ENCODE peak calls at places on chromosomes 11 and 22, in six cellular contexts. A is H1, D is SK-N-SH, W is K562, G is GM12892, U is GM12878. Z is an unnamed sample.

GRCh38 chr11:11186249-11186648 is 166.8 kb downstream of the CSNK2A3 start:
- DNase-seq in A (no peak), D (no peak), W (no peak), G (no peak), U (peak), Z (no peak)

GRCh38 chr11:11057472-11057854 is 199.6 kb upstream of the ZBED5 start:
- DNase-seq in A (no peak), D (no peak), W (no peak), G (no peak), U (no peak), Z (no peak)

GRCh38 chr22:30013201-30013600 is 67.1 kb upstream of the HORMAD2 start:
- DNase-seq in A (no peak), D (no peak), W (no peak), G (no peak), U (no peak), Z (no peak)

GRCh38 chr11:93770160-93770559 is 13.9 kb upstream of the MED17 start:
- DNase-seq in A (no peak), D (no peak), W (no peak), G (no peak), U (no peak), Z (no peak)

GRCh38 chr11:96309001-96309642 is 33.9 kb downstream of the MAML2 start:
- DNase-seq in A (no peak), D (no peak), W (no peak), G (no peak), U (no peak), Z (no peak)

GRCh38 chr11:117641008-117641915 is 155.8 kb downstream of the DSCAML1 start:
- DNase-seq in A (no peak), D (no peak), W (no peak), G (no peak), U (no peak), Z (no peak)

GRCh38 chr11:12448131-12448939 is 71.0 kb downstream of the PARVA start:
- DNase-seq in A (no peak), D (no peak), W (no peak), G (no peak), U (no peak), Z (no peak)

GRCh38 chr11:107819361-107820014 is 39.1 kb downstream of the SLC35F2 start:
- DNase-seq in A (no peak), D (no peak), W (no peak), G (no peak), U (no peak), Z (no peak)

GRCh38 chr11:17652556-17652955 is 66.8 kb upstream of the MYOD1 start:
- DNase-seq in A (no peak), D (no peak), W (no peak), G (no peak), U (no peak), Z (no peak)

GRCh38 chr11:122085264-122085663 is 30.8 kb downstream of the BLID start:
- DNase-seq in A (no peak), D (no peak), W (no peak), G (no peak), U (no peak), Z (no peak)

GRCh38 chr11:110505514-110506284 is 76.0 kb downstream of the FDX1 start:
- DNase-seq in A (no peak), D (no peak), W (no peak), G (no peak), U (no peak), Z (no peak)

GRCh38 chr11:35013514-35014191 is 97.2 kb downstream of the PDHX start:
- DNase-seq in A (no peak), D (no peak), W (no peak), G (no peak), U (no peak), Z (no peak)

GRCh38 chr11:19892876-19893275 is 180.2 kb downstream of the NAV2 start:
- DNase-seq in A (no peak), D (no peak), W (no peak), G (no peak), U (no peak), Z (no peak)

GRCh38 chr11:78417175-78417887 is at the start of gene GAB2:
- DNase-seq in A (no peak), D (no peak), W (no peak), G (peak), U (no peak), Z (no peak)

GRCh38 chr11:27718346-27718852 is 18.1 kb upstream of the BDNF start:
- DNase-seq in A (no peak), D (peak), W (no peak), G (no peak), U (no peak), Z (no peak)

GRCh38 chr11:18367431-18367830 is 26.9 kb upstream of the LDHA start:
- DNase-seq in A (no peak), D (no peak), W (no peak), G (no peak), U (no peak), Z (no peak)

GRCh38 chr11:123457187-123457770 is 27.2 kb downstream of the GRAMD1B start:
- DNase-seq in A (no peak), D (no peak), W (no peak), G (no peak), U (no peak), Z (no peak)

GRCh38 chr11:85718991-85719807 is 33.2 kb upstream of the CCDC89 start:
- DNase-seq in A (peak), D (no peak), W (no peak), G (no peak), U (no peak), Z (no peak)

GRCh38 chr22:43305806-43306205 is 37.4 kb downstream of the SCUBE1 start:
- DNase-seq in A (no peak), D (peak), W (no peak), G (no peak), U (no peak), Z (no peak)

GRCh38 chr11:105155679-105156078 is 16.1 kb upstream of the CARD18 start:
- DNase-seq in A (no peak), D (no peak), W (no peak), G (no peak), U (no peak), Z (no peak)

GRCh38 chr22:19849800-19850481 is 4.7 kb downstream of the GNB1L start:
- DNase-seq in A (no peak), D (no peak), W (no peak), G (no peak), U (no peak), Z (no peak)

GRCh38 chr11:127108838-127109237 is 108.3 kb upstream of the KIRREL3 start:
- DNase-seq in A (no peak), D (no peak), W (no peak), G (no peak), U (no peak), Z (no peak)

GRCh38 chr11:127109796-127110195 is 109.2 kb upstream of the KIRREL3 start:
- DNase-seq in A (no peak), D (no peak), W (no peak), G (no peak), U (no peak), Z (no peak)

GRCh38 chr11:127105578-127105977 is 105.0 kb upstream of the KIRREL3 start:
- DNase-seq in A (no peak), D (no peak), W (no peak), G (no peak), U (no peak), Z (no peak)

GRCh38 chr11:127106142-127106541 is 105.6 kb upstream of the KIRREL3 start:
- DNase-seq in A (no peak), D (no peak), W (no peak), G (no peak), U (no peak), Z (no peak)

GRCh38 chr11:127106938-127107337 is 106.4 kb upstream of the KIRREL3 start:
- DNase-seq in A (no peak), D (no peak), W (no peak), G (no peak), U (no peak), Z (no peak)
- TF ChIP-seq TAF1 in A (no peak), D (no peak), W (no peak), G (no peak), U (no peak), Z (no peak)

DNA sequence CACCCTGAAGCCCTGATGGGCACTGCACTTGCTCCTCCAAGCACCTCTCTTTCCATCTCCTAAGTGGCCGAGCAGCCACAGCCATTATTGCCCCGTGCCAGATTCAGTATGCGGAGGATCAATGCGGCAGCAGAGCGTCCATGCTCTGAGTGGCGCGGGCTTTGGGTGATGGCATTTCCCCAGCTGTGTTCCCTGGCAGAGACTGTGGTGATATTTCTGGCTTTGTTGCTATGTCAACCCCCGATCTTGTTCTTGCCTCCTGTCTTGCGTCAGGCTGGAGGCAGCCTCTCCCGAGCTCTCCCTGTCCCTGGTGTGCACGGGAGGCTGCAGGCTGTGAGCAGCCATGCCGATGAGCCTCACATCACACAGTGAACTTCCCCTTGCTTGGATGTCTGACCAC is 1018.6 kb downstream of the TBC1D22A start:
- DNase-seq in A (no peak), D (no peak), W (no peak), G (no peak), U (no peak), Z (no peak)
- TF ChIP-seq POLR2AphosphoS5 in A (no peak), D (no peak), W (no peak), G (no peak), U (no peak), Z (no peak)

GRCh38 chr22:37141476-37141875 is 8.2 kb downstream of the IL2RB start:
- DNase-seq in A (no peak), D (no peak), W (no peak), G (no peak), U (no peak), Z (no peak)

GRCh38 chr22:37140686-37141323 is 8.9 kb downstream of the IL2RB start:
- DNase-seq in A (no peak), D (no peak), W (no peak), G (no peak), U (no peak), Z (no peak)

GRCh38 chr22:37139762-37140161 is 10.0 kb downstream of the IL2RB start:
- DNase-seq in A (no peak), D (no peak), W (peak), G (no peak), U (no peak), Z (no peak)

GRCh38 chr22:37144180-37144554 is 5.5 kb downstream of the IL2RB start:
- DNase-seq in A (no peak), D (no peak), W (no peak), G (no peak), U (no peak), Z (no peak)

GRCh38 chr22:37141971-37142647 is 7.6 kb downstream of the IL2RB start:
- DNase-seq in A (no peak), D (no peak), W (peak), G (no peak), U (no peak), Z (no peak)
- TF ChIP-seq TAF1 in A (no peak), D (no peak), W (no peak), G (no peak), U (no peak), Z (no peak)

GRCh38 chr11:1358286-1358685 is 31.4 kb upstream of the BRSK2 start:
- DNase-seq in A (no peak), D (peak), W (no peak), G (no peak), U (no peak), Z (no peak)
- TF ChIP-seq POLR2AphosphoS5 in A (no peak), D (no peak), W (no peak), G (no peak), U (no peak), Z (no peak)

GRCh38 chr22:40153186-40153585 is 24.5 kb upstream of the TNRC6B start:
- DNase-seq in A (no peak), D (no peak), W (no peak), G (no peak), U (no peak), Z (no peak)
- TF ChIP-seq TAF1 in A (no peak), D (no peak), W (no peak), G (no peak), U (no peak), Z (no peak)

GRCh38 chr11:60785806-60786361 is 751 bp downstream of the MS4A10 start:
- DNase-seq in A (no peak), D (no peak), W (no peak), G (no peak), U (no peak), Z (no peak)
- TF ChIP-seq POLR2AphosphoS5 in A (no peak), D (no peak), W (no peak), G (no peak), U (no peak), Z (no peak)

DNA sequence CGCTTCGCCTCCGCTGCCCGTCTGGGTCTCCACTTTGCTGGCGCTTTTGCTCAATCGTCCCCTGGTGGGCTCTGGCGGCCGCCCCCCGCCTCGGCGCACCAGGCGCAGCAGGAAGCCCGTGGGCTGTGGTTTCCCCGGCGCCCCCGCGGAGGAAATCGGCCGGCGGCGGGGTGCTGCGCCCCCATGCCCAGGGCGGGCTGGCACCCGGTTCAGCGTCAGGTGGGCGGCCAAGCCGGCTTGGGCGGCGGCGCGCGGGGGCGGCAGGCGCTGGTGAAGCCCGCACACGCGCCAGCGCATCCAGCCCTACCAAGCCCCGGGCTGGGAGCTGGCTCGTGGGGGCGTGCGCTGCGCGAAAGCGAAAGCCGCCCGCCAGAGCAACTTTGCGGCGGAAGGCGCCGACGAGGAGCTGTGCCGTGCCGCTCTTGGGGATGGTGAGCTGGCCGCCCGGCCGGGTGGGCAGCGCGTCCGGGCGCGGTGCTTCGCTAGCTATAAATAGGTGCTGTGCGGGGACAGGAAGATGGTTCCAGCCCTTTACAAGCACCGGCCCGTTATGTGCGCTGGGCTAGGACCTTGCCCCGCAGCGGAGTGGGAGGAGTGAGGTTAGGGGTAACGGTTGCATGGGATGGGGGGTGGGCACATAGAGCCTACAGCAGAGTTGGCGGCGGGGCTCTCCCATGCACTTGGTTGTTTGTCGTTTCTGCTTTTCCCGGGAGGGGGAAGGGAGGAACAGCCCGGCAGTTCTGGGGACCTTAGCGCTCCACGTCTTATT is 25.0 kb upstream of the SUSD2 start:
- DNase-seq in A (no peak), D (peak), W (no peak), G (peak), U (no peak), Z (peak)
- TF ChIP-seq TAF1 in A (no peak), D (no peak), W (no peak), G (no peak), U (no peak), Z (no peak)

GRCh38 chr11:67276821-67277230 is 10.6 kb downstream of the GRK2 start:
- DNase-seq in A (no peak), D (no peak), W (peak), G (no peak), U (no peak), Z (no peak)

GRCh38 chr11:67272327-67273259 is 6.3 kb downstream of the GRK2 start:
- DNase-seq in A (no peak), D (no peak), W (no peak), G (no peak), U (no peak), Z (no peak)

GRCh38 chr11:67275606-67276409 is 9.5 kb downstream of the GRK2 start:
- DNase-seq in A (no peak), D (no peak), W (no peak), G (no peak), U (no peak), Z (no peak)

GRCh38 chr11:67273260-67273990 is 7.2 kb downstream of the GRK2 start:
- DNase-seq in A (no peak), D (no peak), W (no peak), G (no peak), U (no peak), Z (no peak)

DNA sequence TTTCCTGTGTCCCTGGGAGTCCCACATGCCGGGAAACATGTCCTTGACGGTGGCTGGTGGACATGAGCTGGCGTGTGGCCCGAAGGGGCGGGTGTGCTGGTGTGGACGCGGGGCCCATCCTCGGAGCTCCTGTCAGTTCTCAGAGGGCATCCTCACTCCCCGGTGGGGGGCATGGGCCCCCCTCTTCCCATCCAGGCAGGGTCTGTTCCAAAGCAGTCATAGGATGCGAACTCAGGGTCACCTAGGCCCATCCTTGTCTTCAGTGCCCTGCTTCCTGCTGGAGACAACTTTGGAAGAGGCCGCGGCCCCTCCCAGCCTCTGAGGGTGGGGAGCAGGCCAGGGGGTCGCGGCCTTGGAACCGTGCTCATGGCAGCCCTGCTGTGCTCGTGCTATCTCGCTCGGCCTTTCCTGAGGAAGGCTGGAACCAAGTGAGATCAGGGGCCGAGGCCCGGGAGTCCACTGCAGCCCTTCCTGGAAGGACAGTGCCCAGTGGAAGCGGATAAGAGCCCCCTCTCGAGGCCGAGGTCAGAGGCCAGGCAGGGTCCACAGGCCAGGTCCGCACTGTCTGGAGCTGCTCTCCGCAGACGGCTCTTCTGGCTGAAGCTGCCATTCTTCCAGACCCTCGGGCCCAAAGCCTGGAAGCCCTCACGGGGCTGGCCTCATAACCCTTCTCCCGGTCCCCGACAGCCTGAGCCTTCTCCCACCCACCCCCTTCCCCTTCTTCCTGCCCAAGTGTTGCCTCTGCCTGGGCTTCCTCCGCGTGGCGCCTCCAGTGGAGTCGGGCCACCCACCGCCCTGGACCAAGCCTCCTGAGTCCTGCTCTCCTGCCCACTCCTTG is 8.7 kb downstream of the GRK2 start:
- DNase-seq in A (no peak), D (no peak), W (no peak), G (no peak), U (no peak), Z (no peak)
- TF ChIP-seq POLR2AphosphoS5 in A (no peak), D (no peak), W (no peak), G (no peak), U (no peak), Z (no peak)